ENCODE peak calls at places on chromosomes 11 and 22, in seven cellular contexts. Z, F, P, M, V, D and X are unnamed samples.

GRCh38 chr22:50179937-50180726 is 5.6 kb upstream of the TRABD start:
- DNase-seq in P (peak; percentile 13), F (no peak), M (no peak), Z (no peak), D (no peak), V (no peak), X (no peak)

GRCh38 chr11:65334696-65335295 is 1.1 kb downstream of the DPF2 start:
- DNase-seq in D (no peak), P (no peak), Z (no peak), V (no peak), F (no peak), M (no peak), X (no peak)

GRCh38 chr11:19766810-19767209 is 54.2 kb downstream of the NAV2 start:
- DNase-seq in V (no peak), D (no peak), Z (no peak), F (no peak), P (no peak), M (no peak), X (no peak)

GRCh38 chr11:126303623-126304456 is at the start of gene DCPS:
- DNase-seq in P (peak; percentile 91), D (peak; percentile 96), V (peak; percentile 79), Z (peak; percentile 90), F (peak; percentile 95), M (peak; percentile 50), X (peak; percentile 94)

GRCh38 chr22:24285245-24285644 is 14.6 kb downstream of the SPECC1L start:
- DNase-seq in F (no peak), V (no peak), P (no peak), D (no peak), M (no peak), Z (no peak), X (no peak)

GRCh38 chr22:41401781-41402648 is 20.3 kb downstream of the TEF start:
- DNase-seq in M (no peak), Z (no peak), V (no peak), D (no peak), P (peak; percentile 91), F (peak; percentile 50), X (peak; percentile 91)

GRCh38 chr11:102115557-102115956 is 5.3 kb downstream of the YAP1 start:
- DNase-seq in M (no peak), P (no peak), D (no peak), Z (no peak), F (peak; percentile 79), V (no peak), X (no peak)

GRCh38 chr22:44246615-44247326 is 66.0 kb downstream of the SHISAL1 start:
- DNase-seq in Z (no peak), D (no peak), P (no peak), V (no peak), M (no peak), F (no peak), X (no peak)

GRCh38 chr22:50169774-50170341 is 673 bp upstream of the PANX2 start:
- DNase-seq in M (no peak), P (no peak), Z (peak; percentile 44), F (peak; percentile 51), D (peak; percentile 80), V (no peak), X (no peak)

GRCh38 chr11:16632295-16633200 is 105.9 kb upstream of the C11orf58 start:
- DNase-seq in P (no peak), M (no peak), D (no peak), Z (peak; percentile 34), V (no peak), F (peak; percentile 41), X (no peak)

GRCh38 chr11:71927813-71928738 is at the start of gene XNDC1N:
- DNase-seq in F (peak; percentile 90), D (peak; percentile 80), P (peak; percentile 70), Z (peak; percentile 89), M (no peak), V (no peak), X (peak; percentile 89)

GRCh38 chr11:59204736-59205135 is 8.0 kb downstream of the MPEG1 start:
- DNase-seq in V (no peak), M (no peak), D (no peak), Z (no peak), P (no peak), F (no peak), X (no peak)

GRCh38 chr22:48240165-48240934 is 1477.9 kb downstream of the TBC1D22A start:
- DNase-seq in M (no peak), Z (no peak), V (no peak), F (no peak), D (peak; percentile 10), P (no peak), X (peak; percentile 0)

GRCh38 chr11:61735391-61735790 is 17.0 kb upstream of the MYRF start:
- DNase-seq in P (no peak), V (no peak), M (no peak), F (no peak), Z (no peak), D (no peak), X (no peak)

GRCh38 chr11:103110406-103110805 is 1.2 kb downstream of the DYNC2H1 start:
- DNase-seq in D (no peak), P (no peak), V (no peak), Z (no peak), F (peak; percentile 11), M (no peak), X (no peak)

GRCh38 chr11:47270331-47271271 is 668 bp downstream of the MADD start:
- DNase-seq in Z (peak; percentile 26), F (peak; percentile 46), M (no peak), V (peak; percentile 8), P (peak; percentile 63), D (peak; percentile 67), X (peak; percentile 30)

GRCh38 chr22:21447694-21448402 is 19.3 kb upstream of the TMEM191C start:
- DNase-seq in F (no peak), V (no peak), D (peak; percentile 89), Z (no peak), M (no peak), P (no peak), X (peak; percentile 13)

GRCh38 chr22:19812910-19813309 is 41.8 kb downstream of the GNB1L start:
- DNase-seq in P (peak; percentile 7), D (no peak), Z (no peak), V (no peak), F (no peak), M (no peak), X (peak; percentile 10)

GRCh38 chr22:43893266-43893665 is 1.5 kb upstream of the PNPLA5 start:
- DNase-seq in M (no peak), Z (no peak), D (no peak), P (no peak), F (no peak), V (no peak), X (no peak)

DNA sequence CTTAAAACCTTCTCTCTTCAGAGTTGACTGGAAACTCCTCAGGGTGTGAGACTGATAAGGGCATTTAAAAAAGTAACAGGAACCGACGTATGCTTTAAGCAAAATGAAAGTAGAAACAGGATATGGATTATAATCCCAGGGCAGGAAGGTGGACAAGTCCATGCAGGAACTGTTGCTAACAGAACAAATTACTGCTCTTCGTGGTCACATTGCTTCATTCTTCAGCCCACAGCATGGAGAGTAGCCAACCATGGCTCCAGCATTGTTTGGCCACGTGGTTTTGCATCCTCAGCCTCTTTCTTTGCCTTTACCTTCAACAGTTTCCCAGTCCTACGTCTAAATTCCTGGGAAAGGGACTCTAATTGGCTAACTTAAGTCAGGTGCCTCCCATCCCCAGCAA is 563.1 kb upstream of the ISX start:
- DNase-seq in D (no peak), V (no peak), F (no peak), P (no peak), Z (no peak), M (no peak), X (no peak)
- H3K27ac ChIP-seq in D (no peak overlapping the region), V (no peak overlapping the region), F (no peak overlapping the region), P (no peak overlapping the region), Z (no peak overlapping the region), M (no peak overlapping the region), X (no peak overlapping the region)

DNA sequence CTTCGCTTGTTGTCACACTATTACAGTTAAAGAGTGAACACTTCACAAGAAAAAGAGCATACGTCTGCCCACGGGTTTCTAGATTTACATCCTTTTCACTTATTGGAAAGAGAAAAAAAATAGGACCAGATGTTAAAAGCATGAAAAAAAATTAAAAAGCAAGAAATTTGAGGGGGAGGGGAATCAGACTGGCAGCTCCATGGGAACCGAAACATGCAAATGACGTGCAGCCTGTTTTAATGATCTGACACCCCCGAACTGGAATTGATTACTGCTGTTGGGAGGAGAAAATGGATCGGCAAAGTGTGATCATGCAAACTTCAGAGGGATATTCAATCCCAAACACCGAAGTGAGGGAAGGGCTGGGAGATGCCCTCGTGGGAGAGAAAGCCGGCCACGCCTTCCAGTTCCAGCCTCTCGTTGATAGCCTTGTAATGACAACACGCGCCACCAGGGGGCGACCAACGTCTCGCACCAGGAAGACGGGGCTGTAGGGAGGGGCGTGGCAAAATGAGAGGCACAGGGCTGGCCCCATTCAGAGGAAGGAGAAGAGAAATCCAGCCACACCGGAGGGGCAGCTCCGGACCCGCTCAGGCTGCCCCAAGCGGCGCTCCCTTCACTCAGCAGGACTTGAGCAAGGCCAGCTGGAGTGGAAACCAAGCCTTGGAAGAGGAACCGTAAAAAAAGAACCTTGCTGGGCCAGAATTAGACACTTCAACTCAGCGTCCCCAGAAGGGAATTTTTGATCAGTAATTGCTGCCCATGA is 53.8 kb upstream of the SYT13 start:
- DNase-seq in F (peak; percentile 94), M (peak; percentile 94), D (peak; percentile 96), Z (peak; percentile 91), V (peak; percentile 77), P (peak; percentile 95), X (peak; percentile 98)
- H3K4me3 ChIP-seq in F (no peak overlapping the region), M (no peak overlapping the region), D (no peak overlapping the region), Z (peak overlapping the region; percentile 68), V (peak overlapping the region; percentile 37), P (no peak overlapping the region), X (peak overlapping the region; percentile 16)

DNA sequence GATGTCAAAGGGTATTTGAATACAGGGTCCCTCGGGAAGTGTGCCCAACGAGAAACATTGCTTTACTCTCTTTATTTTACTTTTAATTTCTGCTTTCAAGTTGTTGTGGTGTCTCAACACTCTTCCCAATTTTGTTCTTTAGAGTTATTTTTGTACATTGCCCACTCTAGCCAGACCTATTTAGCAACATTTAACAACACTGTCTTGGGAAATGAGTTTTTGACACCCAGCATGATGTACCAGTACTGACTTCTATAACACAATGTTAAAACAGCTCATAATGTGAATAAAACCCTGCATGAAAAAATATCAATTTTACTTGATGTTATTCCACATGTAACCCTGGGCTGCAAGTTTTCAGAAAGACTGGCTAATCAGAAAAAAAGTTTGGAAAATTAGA is 350.2 kb upstream of the PITPNB start:
- DNase-seq in F (no peak), V (no peak), P (no peak), M (no peak), Z (no peak), D (no peak), X (no peak)
- H3K27ac ChIP-seq in F (no peak overlapping the region), V (no peak overlapping the region), P (no peak overlapping the region), M (no peak overlapping the region), Z (no peak overlapping the region), D (no peak overlapping the region), X (no peak overlapping the region)

DNA sequence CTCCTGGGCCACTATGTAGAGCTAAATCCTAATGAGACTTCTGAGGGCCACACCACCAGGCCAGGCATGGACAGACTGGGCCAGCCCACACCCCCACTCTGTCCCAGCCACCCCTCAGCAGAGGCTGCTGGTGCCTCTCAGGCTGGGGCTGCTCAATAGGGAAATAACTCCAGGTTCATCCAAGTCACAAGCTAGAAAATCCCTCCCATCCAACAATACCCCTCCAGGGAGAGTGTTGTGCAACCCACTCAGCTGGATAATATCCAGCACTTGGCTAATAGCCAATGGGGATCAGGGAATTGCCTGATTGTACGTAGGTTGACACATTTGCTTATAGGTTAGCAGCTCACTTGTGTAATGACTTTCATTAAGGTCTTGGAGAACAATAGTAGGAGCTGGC is 64.1 kb upstream of the WNT11 start:
- DNase-seq in P (no peak), M (no peak), F (peak; percentile 60), D (no peak), Z (no peak), V (no peak), X (peak; percentile 18)
- H3K4me3 ChIP-seq in P (no peak overlapping the region), M (no peak overlapping the region), F (no peak overlapping the region), D (no peak overlapping the region), Z (no peak overlapping the region), V (no peak overlapping the region), X (no peak overlapping the region)